ENCODE peak calls at places on chromosomes 5 and 9, in five cellular contexts. H is kidney, A is brain microvascular endothelial cell, Y is fibroblast of the aortic adventitia, F is thyroid gland. U is an unnamed sample.

GRCh38 chr5:138054863-138055558 is 22.1 kb upstream of the FAM13B start:
- DNase-seq in H (no peak), A (peak), Y (no peak), F (no peak), U (no peak)

GRCh38 chr5:74625742-74626241 is 14.7 kb downstream of the ENC1 start:
- DNase-seq in H (no peak), A (peak), Y (peak), F (no peak), U (peak)

GRCh38 chr9:32069169-32069813 is 315.2 kb upstream of the ACO1 start:
- DNase-seq in H (no peak), A (no peak), Y (no peak), F (no peak), U (no peak)

GRCh38 chr5:16600397-16600796 is 16.4 kb downstream of the RETREG1 start:
- DNase-seq in H (peak), A (peak), Y (no peak), F (peak), U (peak)

GRCh38 chr5:31193591-31194457 is at the start of gene CDH6:
- DNase-seq in H (peak), A (peak), Y (peak), F (peak), U (peak)

GRCh38 chr5:55636177-55636576 is 75.9 kb downstream of the SLC38A9 start:
- DNase-seq in H (no peak), A (no peak), Y (peak), F (no peak), U (no peak)

GRCh38 chr5:9947231-9947693 is 302.4 kb downstream of the ATPSCKMT start:
- DNase-seq in H (peak), A (no peak), Y (peak), F (peak), U (no peak)

GRCh38 chr9:8750639-8751041 is 951.1 kb upstream of the DMAC1 start:
- DNase-seq in H (no peak), A (no peak), Y (peak), F (no peak), U (no peak)

GRCh38 chr5:180779985-180780610 is 22.5 kb downstream of the MGAT1 start:
- DNase-seq in H (no peak), A (no peak), Y (no peak), F (no peak), U (no peak)

GRCh38 chr5:96909435-96909834 is 26.4 kb upstream of the LNPEP start:
- DNase-seq in H (no peak), A (no peak), Y (no peak), F (no peak), U (no peak)

GRCh38 chr5:138469540-138470321 is 4.5 kb downstream of the EGR1 start:
- DNase-seq in H (no peak), A (peak), Y (no peak), F (peak), U (peak)

GRCh38 chr9:19550009-19550408 is 141.2 kb downstream of the ACER2 start:
- DNase-seq in H (no peak), A (no peak), Y (no peak), F (no peak), U (no peak)

GRCh38 chr9:81653240-81653639 is 36.1 kb downstream of the TLE1 start:
- DNase-seq in H (no peak), A (no peak), Y (peak), F (no peak), U (peak)

GRCh38 chr9:79824265-79824664 is 252.5 kb downstream of the TLE4 start:
- DNase-seq in H (no peak), A (no peak), Y (no peak), F (no peak), U (no peak)

GRCh38 chr9:133615101-133615896 is 6.1 kb upstream of the FAM163B start:
- DNase-seq in H (peak), A (no peak), Y (no peak), F (peak), U (no peak)

GRCh38 chr9:69204869-69205268 is 30.8 kb downstream of the TJP2 start:
- DNase-seq in H (no peak), A (peak), Y (peak), F (peak), U (peak)

GRCh38 chr9:129313331-129313955 is 135.4 kb upstream of the IER5L start:
- DNase-seq in H (peak), A (no peak), Y (no peak), F (no peak), U (no peak)

GRCh38 chr5:148186248-148187003 is 16.4 kb upstream of the SPINK6 start:
- DNase-seq in H (no peak), A (peak), Y (peak), F (no peak), U (peak)

GRCh38 chr9:31005086-31005665 is 1379.3 kb upstream of the ACO1 start:
- DNase-seq in H (no peak), A (no peak), Y (no peak), F (no peak), U (no peak)

GRCh38 chr9:135514342-135515082 is 6.7 kb upstream of the LCN1 start:
- DNase-seq in H (no peak), A (no peak), Y (no peak), F (no peak), U (no peak)

GRCh38 chr5:102765350-102765749 is 10.2 kb downstream of the PAM start:
- DNase-seq in H (no peak), A (no peak), Y (no peak), F (no peak), U (no peak)

GRCh38 chr9:114771901-114772300 is 33.9 kb downstream of the TNFSF15 start:
- DNase-seq in H (no peak), A (no peak), Y (no peak), F (no peak), U (no peak)

GRCh38 chr9:68781866-68782265 is 76.8 kb downstream of the PIP5K1B start:
- DNase-seq in H (no peak), A (no peak), Y (no peak), F (no peak), U (no peak)

GRCh38 chr9:70962761-70963445 is 158.5 kb downstream of the TRPM3 start:
- DNase-seq in H (no peak), A (peak), Y (peak), F (no peak), U (no peak)

GRCh38 chr9:37066139-37066725 is 32.2 kb upstream of the PAX5 start:
- DNase-seq in H (no peak), A (no peak), Y (no peak), F (no peak), U (no peak)

GRCh38 chr5:95605786-95606185 is 14.1 kb upstream of the GPR150 start:
- DNase-seq in H (no peak), A (no peak), Y (no peak), F (no peak), U (no peak)
- TF ChIP-seq CTCF in H (no peak), A (no peak), Y (no peak), F (no peak), U (no peak)

DNA sequence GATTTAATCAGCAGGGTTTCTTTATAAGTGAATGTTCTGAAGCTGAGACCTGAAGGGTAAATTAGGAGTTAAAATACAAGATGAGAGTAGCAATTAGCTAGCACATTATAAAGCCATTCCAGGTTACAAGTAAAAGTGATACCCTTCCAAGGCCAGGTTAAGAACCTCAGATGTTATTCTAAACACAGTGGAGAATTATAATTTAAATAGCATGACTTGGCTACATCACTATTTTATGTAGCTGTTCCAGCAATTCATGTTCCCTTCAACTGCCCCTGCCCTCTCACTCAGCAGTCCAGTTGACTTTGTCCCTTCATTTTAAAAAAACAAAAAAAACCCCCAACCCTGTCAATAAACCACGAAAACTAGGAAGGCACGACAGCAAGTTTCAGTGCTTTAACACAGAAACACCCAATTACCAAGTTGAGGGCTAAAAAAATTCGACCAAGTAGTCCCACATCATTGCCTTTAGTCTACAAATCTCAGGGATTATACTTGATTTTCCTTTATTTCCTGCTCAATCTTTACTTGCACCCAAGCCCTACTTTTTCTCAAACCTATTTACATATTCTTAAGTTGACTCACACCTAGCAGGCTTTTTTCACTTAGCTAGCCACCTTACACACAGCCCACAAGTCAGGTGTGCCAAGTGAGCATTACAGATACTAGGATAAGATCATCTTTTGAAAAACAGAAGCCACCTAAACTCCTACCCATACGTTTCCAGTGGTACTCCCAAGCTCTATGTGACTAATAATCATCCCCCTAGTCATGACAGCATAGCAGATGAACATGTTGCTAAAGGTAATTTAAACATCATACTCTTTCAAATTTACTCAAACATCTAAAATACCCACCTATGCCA is 3.4 kb downstream of the RPL37 start:
- DNase-seq in H (no peak), A (no peak), Y (no peak), F (no peak), U (peak)
- H3K4me3 ChIP-seq in H (no peak), A (no peak), Y (no peak), F (no peak), U (no peak)

DNA sequence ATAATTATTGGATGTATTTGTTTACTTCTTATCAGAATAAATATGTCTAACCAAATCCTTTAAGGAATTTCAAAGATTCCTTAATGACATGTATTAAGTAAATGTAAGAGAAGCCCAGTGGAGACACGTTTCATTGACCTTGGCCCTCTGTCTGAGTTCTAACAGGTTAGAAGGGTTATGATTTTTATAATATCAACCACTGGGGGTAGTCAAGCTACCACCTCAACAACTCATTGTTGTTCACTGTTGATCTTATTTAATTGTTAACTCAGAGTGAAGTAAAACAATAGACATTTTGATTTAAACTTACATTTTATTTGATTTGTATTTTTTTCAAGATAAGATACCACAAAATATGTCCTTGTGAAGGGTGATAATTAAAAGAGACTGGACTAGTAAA is 499.2 kb upstream of the COX7C start:
- DNase-seq in H (no peak), A (no peak), Y (no peak), F (no peak), U (no peak)
- TF ChIP-seq CTCF in H (no peak), A (peak), Y (no peak), F (no peak), U (no peak)

GRCh38 chr5:158303261-158303660 is 444.3 kb upstream of the CLINT1 start:
- DNase-seq in H (no peak), A (no peak), Y (no peak), F (no peak), U (no peak)
- H3K4me3 ChIP-seq in H (no peak), A (no peak), Y (no peak), F (no peak), U (no peak)

DNA sequence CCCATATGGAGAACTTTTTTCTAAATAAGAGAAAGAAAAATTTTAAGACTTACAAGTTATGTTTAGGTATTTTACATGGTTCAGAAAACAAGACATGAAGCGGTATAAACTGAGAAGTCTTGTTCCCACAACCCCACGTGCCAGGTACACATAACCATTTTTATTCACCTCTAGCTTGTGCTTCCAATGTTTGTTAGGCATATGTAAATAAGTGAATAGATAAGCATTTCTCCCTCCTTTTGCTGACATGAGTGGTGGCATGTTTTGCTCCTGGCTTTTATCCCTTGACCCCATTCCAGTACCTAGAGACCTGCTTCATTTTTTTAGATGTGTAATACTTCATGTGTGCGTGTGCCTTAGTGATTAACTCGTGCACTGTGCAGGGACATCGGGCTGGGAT is 152.0 kb upstream of the OTULINL start:
- DNase-seq in H (no peak), A (no peak), Y (no peak), F (no peak), U (no peak)
- TF ChIP-seq CTCF in H (no peak), A (no peak), Y (no peak), F (no peak), U (no peak)

GRCh38 chr5:150406120-150407096 is 6.3 kb downstream of the CD74 start:
- DNase-seq in H (peak), A (no peak), Y (no peak), F (no peak), U (no peak)
- H3K4me3 ChIP-seq in H (no peak), A (no peak), Y (no peak), F (no peak), U (no peak)

DNA sequence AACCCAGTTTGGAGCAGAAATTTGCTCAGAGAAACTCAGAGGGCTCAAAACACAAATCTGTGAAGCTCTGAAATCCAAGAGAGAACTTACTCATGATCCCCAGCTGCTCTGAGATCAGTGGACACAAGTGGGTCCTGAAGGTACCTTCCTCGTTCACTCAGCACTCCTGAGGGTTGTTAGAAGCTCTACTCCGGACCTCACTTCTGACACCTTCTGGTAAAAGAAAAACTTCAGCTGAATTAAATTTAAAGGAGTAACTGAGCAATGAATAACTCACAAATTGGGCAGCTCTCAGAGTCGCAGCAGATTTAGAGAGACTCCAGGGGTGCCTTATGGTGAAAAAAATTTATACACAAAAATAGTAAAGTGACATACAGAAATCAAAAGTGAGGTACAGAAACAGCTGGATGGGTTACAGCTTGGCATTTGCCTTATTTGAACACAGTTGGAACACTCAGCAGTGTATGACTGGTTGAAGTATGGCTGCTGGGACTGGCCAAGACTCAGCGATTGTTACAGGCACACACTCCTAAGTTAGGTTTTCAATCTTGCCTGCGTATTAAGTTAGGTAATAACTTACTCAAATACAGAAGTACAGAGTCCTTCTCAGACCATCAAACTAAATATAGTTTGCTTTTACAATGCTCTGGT is 32.5 kb downstream of the INSL4 start:
- DNase-seq in H (no peak), A (peak), Y (peak), F (no peak), U (no peak)
- TF ChIP-seq CTCF in H (peak), A (no peak), Y (no peak), F (no peak), U (no peak)

DNA sequence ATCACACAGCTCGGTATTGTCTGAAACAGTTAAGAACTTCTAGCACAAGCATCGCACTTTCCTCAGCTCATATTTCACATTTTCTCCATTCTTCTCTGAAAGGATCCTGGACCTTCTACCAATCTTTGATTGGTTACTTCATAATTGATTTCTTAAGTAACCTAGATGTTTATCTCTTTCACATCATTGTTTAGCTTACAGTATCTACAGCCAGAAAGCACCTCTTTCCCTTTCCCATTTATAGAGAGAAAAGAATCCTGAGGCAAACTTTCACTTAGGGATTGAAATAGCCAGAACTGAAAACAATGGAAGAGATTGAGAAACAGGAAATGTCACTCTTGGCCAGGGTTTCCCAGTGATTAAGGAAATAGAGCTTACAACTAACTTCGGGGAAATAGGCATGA is 2.5 kb downstream of the IL33 start:
- DNase-seq in H (no peak), A (no peak), Y (peak), F (no peak), U (peak)
- H3K4me3 ChIP-seq in H (no peak), A (no peak), Y (peak), F (no peak), U (no peak)